ENCODE peak calls at places on chromosome 21, in four cellular contexts. E is HEK293T, X is HepG2, Z is GM12878. S is an unnamed sample.

GRCh38 chr21:25670726-25671125 is 31.7 kb downstream of the JAM2 start:
- DNase-seq in E (no peak), X (no peak), Z (no peak), S (no peak)

GRCh38 chr21:25029580-25029979 is 577.7 kb downstream of the MRPL39 start:
- DNase-seq in E (no peak), X (no peak), Z (no peak), S (no peak)

GRCh38 chr21:38858429-38859205 is 52.9 kb downstream of the ETS2 start:
- DNase-seq in E (no peak), X (no peak), Z (no peak), S (no peak)

GRCh38 chr21:36478207-36478701 is 1.7 kb downstream of the CLDN14 start:
- DNase-seq in E (no peak), X (no peak), Z (no peak), S (no peak)

GRCh38 chr21:31580866-31581276 is 78.6 kb upstream of the SOD1 start:
- DNase-seq in E (peak), X (peak), Z (peak), S (peak)

GRCh38 chr21:43763901-43764523 is 12.1 kb downstream of the CSTB start:
- DNase-seq in E (no peak), X (no peak), Z (no peak), S (no peak)

GRCh38 chr21:25375675-25376074 is 231.6 kb downstream of the MRPL39 start:
- DNase-seq in E (no peak), X (no peak), Z (no peak), S (no peak)

GRCh38 chr21:36535618-36536241 is 55.8 kb upstream of the CLDN14 start:
- DNase-seq in E (peak), X (no peak), Z (peak), S (no peak)

GRCh38 chr21:21714396-21714795 is 716.2 kb downstream of the NCAM2 start:
- DNase-seq in E (no peak), X (no peak), Z (no peak), S (no peak)

GRCh38 chr21:17758703-17759102 is 60.5 kb downstream of the C21orf91 start:
- DNase-seq in E (no peak), X (no peak), Z (no peak), S (no peak)

GRCh38 chr21:29245104-29245643 is 53.5 kb upstream of the BACH1 start:
- DNase-seq in E (no peak), X (no peak), Z (no peak), S (no peak)

GRCh38 chr21:39852726-39853510 is 14.3 kb upstream of the PCP4 start:
- DNase-seq in E (no peak), X (no peak), Z (no peak), S (no peak)

GRCh38 chr21:30443226-30443625 is 3.2 kb downstream of the KRTAP15-1 start:
- DNase-seq in E (no peak), X (no peak), Z (no peak), S (no peak)

GRCh38 chr21:32087452-32087851 is 191.4 kb downstream of the MIS18A start:
- DNase-seq in E (no peak), X (no peak), Z (no peak), S (no peak)

GRCh38 chr21:43847301-43847700 is 17.7 kb upstream of the AGPAT3 start:
- DNase-seq in E (no peak), X (no peak), Z (no peak), S (no peak)

GRCh38 chr21:38223893-38224540 is 32.8 kb upstream of the KCNJ15 start:
- DNase-seq in E (no peak), X (no peak), Z (no peak), S (peak)

GRCh38 chr21:43864313-43864805 is 664 bp upstream of the AGPAT3 start:
- DNase-seq in E (no peak), X (no peak), Z (no peak), S (peak)

GRCh38 chr21:31283025-31283424 is 61.0 kb downstream of the TIAM1 start:
- DNase-seq in E (no peak), X (no peak), Z (no peak), S (no peak)

GRCh38 chr21:15332572-15332971 is 267.8 kb upstream of the NRIP1 start:
- DNase-seq in E (no peak), X (no peak), Z (no peak), S (no peak)

GRCh38 chr21:28714795-28715464 is 277.7 kb downstream of the LTN1 start:
- DNase-seq in E (no peak), X (no peak), Z (no peak), S (no peak)

GRCh38 chr21:30033441-30033840 is 93.6 kb upstream of the GRIK1 start:
- DNase-seq in E (no peak), X (no peak), Z (no peak), S (no peak)

GRCh38 chr21:22393324-22393723 is 1395.1 kb downstream of the NCAM2 start:
- DNase-seq in E (no peak), X (no peak), Z (no peak), S (no peak)

GRCh38 chr21:16196521-16197208 is 466.9 kb downstream of the USP25 start:
- DNase-seq in E (no peak), X (no peak), Z (no peak), S (no peak)

GRCh38 chr21:41622831-41623548 is 115.0 kb upstream of the TMPRSS2 start:
- DNase-seq in E (no peak), X (no peak), Z (no peak), S (no peak)
- TF ChIP-seq TARDBP in E (no peak), X (no peak), Z (no peak), S (no peak)

GRCh38 chr21:45157932-45158331 is 83.6 kb downstream of the ADARB1 start:
- DNase-seq in E (no peak), X (no peak), Z (no peak), S (no peak)

GRCh38 chr21:45155910-45156309 is 81.5 kb downstream of the ADARB1 start:
- DNase-seq in E (no peak), X (no peak), Z (no peak), S (no peak)

GRCh38 chr21:45156459-45156858 is 82.1 kb downstream of the ADARB1 start:
- DNase-seq in E (no peak), X (no peak), Z (no peak), S (no peak)

GRCh38 chr21:45161039-45161945 is 86.9 kb downstream of the ADARB1 start:
- DNase-seq in E (no peak), X (no peak), Z (no peak), S (no peak)

DNA sequence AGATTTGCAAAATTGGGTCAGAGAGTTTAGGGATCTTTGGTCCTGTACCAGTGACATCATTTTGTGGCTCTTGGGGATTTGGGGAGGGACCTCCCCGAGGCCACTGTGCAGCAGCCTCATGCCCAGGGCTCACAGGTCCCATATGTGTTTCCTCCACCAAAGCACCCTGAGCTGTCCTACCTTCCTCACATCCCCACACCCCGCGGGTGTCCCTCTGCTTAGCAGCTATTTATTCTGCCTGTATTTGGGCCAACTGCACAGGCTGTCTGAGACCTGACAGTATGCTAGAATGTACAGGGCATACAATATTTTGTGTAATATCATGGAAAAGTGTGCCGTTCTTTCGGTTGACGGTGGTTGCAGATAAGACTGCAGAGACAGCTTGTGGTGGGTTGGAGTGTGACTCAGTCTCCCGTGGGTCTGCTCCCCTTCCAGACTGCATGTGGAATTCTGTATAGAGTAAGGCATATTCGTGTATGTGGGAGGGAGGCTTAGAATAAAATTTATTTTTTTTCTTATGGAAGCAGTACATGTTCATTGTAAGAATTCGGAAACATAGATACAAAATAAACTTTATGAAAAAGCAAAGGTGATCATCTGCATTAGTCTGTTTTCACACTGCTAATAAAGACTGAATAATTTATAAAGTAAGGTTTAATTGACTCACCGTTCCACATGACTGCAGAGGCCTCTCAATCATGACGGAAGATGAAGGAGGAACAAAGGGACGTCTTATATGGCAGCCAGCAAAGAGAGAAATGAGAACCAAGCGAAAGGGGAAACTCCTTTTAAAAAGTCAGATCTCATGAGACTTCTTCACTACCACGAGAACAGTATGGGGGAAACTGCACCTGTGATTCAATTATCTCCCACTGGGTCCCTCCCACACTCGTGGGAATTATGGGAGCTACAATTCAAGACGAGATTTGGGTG is 84.4 kb downstream of the ADARB1 start:
- DNase-seq in E (no peak), X (no peak), Z (no peak), S (no peak)
- TF ChIP-seq TARDBP in E (no peak), X (no peak), Z (no peak), S (no peak)

DNA sequence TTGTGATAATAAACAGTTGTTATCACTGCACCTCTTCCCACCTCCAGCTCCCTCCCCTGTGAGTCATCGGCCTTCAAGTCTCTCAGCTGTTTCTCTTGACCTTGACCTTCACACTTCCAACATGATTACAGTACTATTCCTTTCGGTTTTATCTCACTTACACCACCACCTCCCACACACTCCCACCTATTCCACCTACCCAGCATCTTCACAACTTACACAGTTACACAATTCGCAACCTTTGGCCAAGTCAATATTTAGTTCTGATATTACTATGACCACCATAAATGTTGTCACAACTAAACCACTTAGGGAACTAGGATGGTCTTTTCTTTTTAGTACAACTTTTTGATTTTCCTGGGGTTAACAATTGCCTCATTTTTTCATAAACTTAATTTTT is 60.2 kb downstream of the RIPK4 start:
- DNase-seq in E (no peak), X (peak), Z (no peak), S (no peak)
- TF ChIP-seq TARDBP in E (no peak), X (no peak), Z (no peak), S (no peak)

GRCh38 chr21:33622253-33622652 is 19.3 kb downstream of the CRYZL1 start:
- DNase-seq in E (no peak), X (no peak), Z (no peak), S (no peak)

DNA sequence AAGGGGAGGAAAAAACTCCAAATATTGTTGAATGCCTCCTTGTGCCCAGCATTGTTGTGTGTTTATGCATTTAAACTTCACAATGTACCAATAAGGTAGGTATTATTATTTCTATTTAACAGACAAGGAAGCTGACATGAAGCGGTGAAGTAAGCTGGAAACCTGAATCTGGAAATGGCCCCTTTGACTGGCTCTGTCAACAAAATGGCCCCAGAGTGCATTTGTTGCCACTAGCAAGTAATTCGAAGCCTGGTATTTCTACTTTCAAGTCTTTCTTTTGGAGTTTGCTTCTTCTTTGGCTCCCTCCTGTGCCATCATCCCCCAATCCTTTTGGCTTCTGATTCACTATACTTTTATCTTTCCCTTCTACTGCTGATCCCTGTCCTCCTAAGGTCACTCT is 23.1 kb downstream of the CRYZL1 start:
- DNase-seq in E (no peak), X (no peak), Z (no peak), S (no peak)
- TF ChIP-seq TARDBP in E (no peak), X (no peak), Z (no peak), S (no peak)

GRCh38 chr21:42534361-42534900 is 20.8 kb downstream of the SLC37A1 start:
- DNase-seq in E (no peak), X (no peak), Z (no peak), S (no peak)
- TF ChIP-seq TARDBP in E (no peak), X (no peak), Z (no peak), S (no peak)